ENCODE peak calls at places on chromosomes 12 and 14, in four cellular contexts. F, X, D and J are unnamed samples.
A peak's percentile ranks its signal among the peaks of the same experiment; 100 is the strongest.

GRCh38 chr14:86961106-86961716 is 1031.8 kb downstream of the GALC start:
- DNase-seq in F (peak; percentile 5), X (no peak), D (peak; percentile 9), J (peak; percentile 8)

GRCh38 chr12:56157201-56158028 is 744 bp upstream of the MYL6 start:
- DNase-seq in F (peak; percentile 79), X (no peak), D (peak; percentile 92), J (peak; percentile 48)

GRCh38 chr12:90152897-90153624 is 444.4 kb upstream of the ATP2B1 start:
- DNase-seq in F (no peak), X (no peak), D (no peak), J (no peak)

GRCh38 chr14:47626151-47627035 is 49.0 kb downstream of the MDGA2 start:
- DNase-seq in F (peak; percentile 1), X (no peak), D (no peak), J (no peak)

GRCh38 chr12:56657416-56658379 is 11.9 kb upstream of the ATP5F1B start:
- DNase-seq in F (no peak), X (no peak), D (no peak), J (no peak)

GRCh38 chr14:63273091-63273490 is 45.6 kb downstream of the GPHB5 start:
- DNase-seq in F (no peak), X (no peak), D (no peak), J (no peak)

GRCh38 chr14:72657214-72657921 is 236.5 kb downstream of the DPF3 start:
- DNase-seq in F (no peak), X (no peak), D (no peak), J (no peak)

GRCh38 chr12:38161123-38162000 is 155.2 kb upstream of the ALG10B start:
- DNase-seq in F (no peak), X (no peak), D (no peak), J (no peak)

GRCh38 chr14:84403585-84403984 is 1126.4 kb upstream of the FLRT2 start:
- DNase-seq in F (no peak), X (no peak), D (no peak), J (no peak)

GRCh38 chr14:104112609-104113571 is 25.5 kb upstream of the KIF26A start:
- DNase-seq in F (no peak), X (no peak), D (no peak), J (no peak)

GRCh38 chr14:91298576-91298975 is 54.1 kb upstream of the GPR68 start:
- DNase-seq in F (no peak), X (no peak), D (no peak), J (no peak)

GRCh38 chr12:78568326-78569020 is 296.1 kb upstream of the SYT1 start:
- DNase-seq in F (no peak), X (no peak), D (no peak), J (no peak)

GRCh38 chr12:92506460-92506859 is 196.3 kb upstream of the PLEKHG7 start:
- DNase-seq in F (no peak), X (no peak), D (no peak), J (no peak)

GRCh38 chr12:124599074-124599999 is 31.9 kb upstream of the NCOR2 start:
- DNase-seq in F (no peak), X (no peak), D (no peak), J (no peak)

GRCh38 chr12:1864456-1864855 is 44.1 kb downstream of the LRTM2 start:
- DNase-seq in F (no peak), X (no peak), D (no peak), J (no peak)

GRCh38 chr12:131434208-131435125 is 276.4 kb upstream of the SFSWAP start:
- DNase-seq in F (peak; percentile 88), X (no peak), D (no peak), J (no peak)

GRCh38 chr14:36658091-36659009 is 3.3 kb upstream of the PAX9 start:
- DNase-seq in F (no peak), X (no peak), D (no peak), J (no peak)

GRCh38 chr14:29846339-29847129 is 81.1 kb downstream of the PRKD1 start:
- DNase-seq in F (no peak), X (peak; percentile 9), D (no peak), J (no peak)

GRCh38 chr14:91283666-91284065 is 39.2 kb upstream of the GPR68 start:
- DNase-seq in F (no peak), X (no peak), D (no peak), J (no peak)

GRCh38 chr14:28298156-28298555 is 468.4 kb upstream of the FOXG1 start:
- DNase-seq in F (no peak), X (no peak), D (no peak), J (no peak)

GRCh38 chr12:24045816-24046257 is 96.4 kb upstream of the SOX5 start:
- DNase-seq in F (peak; percentile 6), X (no peak), D (peak; percentile 87), J (no peak)

GRCh38 chr12:94644622-94645021 is 5.7 kb downstream of the TMCC3 start:
- DNase-seq in F (no peak), X (peak; percentile 49), D (no peak), J (no peak)
- TF ChIP-seq TARDBP in F (no peak), X (no peak), D (no peak), J (no peak)

DNA sequence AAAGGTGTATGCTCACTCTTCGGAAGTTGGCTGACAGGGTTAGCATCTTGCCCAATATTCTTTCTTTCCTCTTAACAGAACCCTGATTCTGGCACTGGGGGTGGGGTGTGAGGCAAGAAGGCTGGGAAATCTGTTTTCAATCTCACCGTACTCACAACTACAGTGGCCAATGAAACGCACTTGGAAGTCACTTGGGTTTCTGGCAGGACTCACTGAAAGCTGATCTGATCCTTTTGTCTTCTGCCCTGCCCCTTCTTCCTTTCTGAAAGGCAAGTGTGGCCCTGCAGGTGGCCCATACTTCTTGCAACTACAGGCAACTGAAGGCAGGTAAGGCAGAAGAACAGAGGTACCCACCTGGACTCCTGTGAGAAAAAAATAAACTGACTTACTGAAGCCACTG is 106.9 kb downstream of the STXBP6 start:
- DNase-seq in F (no peak), X (no peak), D (no peak), J (no peak)
- TF ChIP-seq TARDBP in F (no peak), X (no peak), D (no peak), J (no peak)

GRCh38 chr14:60331201-60332045 is 82.4 kb downstream of the PPM1A start:
- DNase-seq in F (peak; percentile 79), X (peak; percentile 52), D (peak; percentile 54), J (peak; percentile 71)
- TF ChIP-seq TARDBP in F (no peak), X (no peak), D (peak; percentile 45), J (no peak)

GRCh38 chr12:120010661-120011230 is 21.7 kb downstream of the BICDL1 start:
- DNase-seq in F (no peak), X (no peak), D (no peak), J (no peak)
- TF ChIP-seq TARDBP in F (no peak), X (no peak), D (no peak), J (no peak)

DNA sequence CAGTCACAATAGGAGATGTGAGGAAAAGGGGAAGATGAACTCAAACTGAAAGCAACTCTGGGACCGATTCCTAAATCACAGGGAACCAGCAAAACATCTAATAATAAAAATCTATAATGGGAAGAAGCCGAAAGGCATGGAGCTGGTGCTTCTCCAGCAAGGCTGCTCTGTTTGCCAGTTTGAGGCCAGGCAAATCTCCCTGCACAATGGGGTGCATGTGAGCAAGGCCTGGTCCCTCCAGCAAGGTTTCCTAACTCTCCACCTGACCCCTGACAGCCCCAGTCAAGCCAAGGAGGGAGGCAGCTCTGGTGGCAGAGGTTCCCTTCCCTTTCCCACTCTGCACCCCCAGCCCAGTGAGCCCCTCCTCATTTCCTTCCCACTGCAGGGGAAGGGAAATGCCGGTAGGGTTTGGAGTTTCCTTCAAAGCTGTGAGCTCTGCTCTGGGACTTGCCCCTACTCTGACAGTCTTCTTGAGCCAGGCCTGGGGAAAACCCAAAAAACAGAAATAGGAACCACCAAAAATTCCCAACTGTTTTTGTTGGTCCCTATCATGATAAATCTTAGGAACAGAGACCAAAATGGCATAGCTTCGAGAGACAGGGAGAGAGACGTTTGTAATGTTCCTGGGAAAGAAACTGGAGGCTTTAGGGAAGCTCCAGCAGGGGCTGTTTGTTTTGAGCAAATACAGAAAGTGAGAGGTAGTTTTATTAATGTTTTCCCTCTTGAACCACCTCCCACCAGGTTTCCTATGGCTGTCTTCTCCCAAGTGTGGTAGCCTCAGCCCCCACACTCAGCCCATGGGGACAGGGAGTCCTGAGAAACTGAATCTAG is 34.6 kb downstream of the FMNL3 start:
- DNase-seq in F (no peak), X (no peak), D (no peak), J (no peak)
- TF ChIP-seq TARDBP in F (no peak), X (no peak), D (no peak), J (no peak)

GRCh38 chr14:106518054-106518943 is 991.9 kb downstream of the TMEM121 start:
- DNase-seq in F (peak; percentile 37), X (no peak), D (no peak), J (no peak)
- TF ChIP-seq TARDBP in F (no peak), X (no peak), D (no peak), J (no peak)

GRCh38 chr12:21912318-21912717 is 28.9 kb downstream of the ABCC9 start:
- DNase-seq in F (no peak), X (no peak), D (no peak), J (no peak)
- TF ChIP-seq TARDBP in F (no peak), X (no peak), D (no peak), J (no peak)

DNA sequence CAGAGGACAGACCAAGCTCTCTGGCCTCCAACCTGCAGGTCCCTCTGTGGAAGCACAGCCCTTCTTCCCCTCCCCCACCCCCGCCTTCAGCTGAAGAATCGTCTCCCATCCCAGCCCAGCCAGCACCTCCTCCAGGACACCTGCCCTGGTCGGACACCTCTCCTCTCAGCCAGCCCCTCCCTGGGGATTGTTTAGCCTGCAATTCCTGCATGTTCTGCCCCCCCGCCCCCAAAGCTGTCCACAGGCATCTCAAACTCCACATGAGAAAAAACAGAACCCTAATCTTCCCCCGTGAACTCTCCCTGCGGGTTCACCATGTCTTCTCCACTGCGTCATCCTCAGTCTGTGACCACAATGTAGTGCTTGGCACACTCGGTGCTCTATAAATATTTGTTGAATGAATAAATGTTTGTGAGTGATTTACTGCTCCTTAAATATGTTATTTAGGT is 24.1 kb downstream of the PRIMA1 start:
- DNase-seq in F (no peak), X (no peak), D (no peak), J (no peak)
- TF ChIP-seq TARDBP in F (no peak), X (no peak), D (no peak), J (no peak)

GRCh38 chr12:122081108-122081696 is 2.6 kb downstream of the MLXIP start:
- DNase-seq in F (peak; percentile 51), X (no peak), D (no peak), J (no peak)
- TF ChIP-seq TARDBP in F (no peak), X (no peak), D (no peak), J (no peak)